ENCODE peak calls at places on chromosome 15, in six cellular contexts. P, W, I, V, C and K are unnamed samples. For H3K4me1 and H3K36me3, the result is how much of the 10 kb centered on the place peaks cover.

GRCh38 chr15:41870689-41871081 is 23.2 kb downstream of the SPTBN5 start:
- DNase-seq in P (no peak), W (no peak), I (peak), V (no peak), C (peak), K (no peak)

GRCh38 chr15:87939838-87940457 is 316.6 kb downstream of the NTRK3 start:
- DNase-seq in P (no peak), W (no peak), I (no peak), V (no peak), C (no peak), K (no peak)

GRCh38 chr15:76313731-76314130 is 2.5 kb upstream of the ETFA start:
- DNase-seq in P (no peak), W (no peak), I (no peak), V (no peak), C (no peak), K (no peak)

GRCh38 chr15:69813881-69814280 is 283.8 kb downstream of the TLE3 start:
- DNase-seq in P (no peak), W (no peak), I (no peak), V (no peak), C (no peak), K (no peak)

GRCh38 chr15:88920186-88920891 is 7.2 kb upstream of the MFGE8 start:
- DNase-seq in P (no peak), W (no peak), I (no peak), V (no peak), C (no peak), K (peak)

GRCh38 chr15:68433551-68433950 is 1.6 kb upstream of the ITGA11 start:
- DNase-seq in P (no peak), W (no peak), I (no peak), V (no peak), C (no peak), K (peak)

GRCh38 chr15:64623347-64624024 is 151.9 kb downstream of the RBPMS2 start:
- DNase-seq in P (no peak), W (no peak), I (no peak), V (no peak), C (no peak), K (no peak)

GRCh38 chr15:31268911-31269784 is 57.5 kb upstream of the KLF13 start:
- DNase-seq in P (peak), W (peak), I (no peak), V (no peak), C (no peak), K (peak)

GRCh38 chr15:101105059-101105851 is 146.6 kb downstream of the CHSY1 start:
- DNase-seq in P (no peak), W (peak), I (no peak), V (no peak), C (no peak), K (no peak)

GRCh38 chr15:44541282-44541958 is 4.5 kb downstream of the EIF3J start:
- DNase-seq in P (no peak), W (no peak), I (no peak), V (no peak), C (no peak), K (no peak)

GRCh38 chr15:77033729-77034619 is 36.9 kb downstream of the TSPAN3 start:
- DNase-seq in P (peak), W (peak), I (peak), V (peak), C (peak), K (peak)

GRCh38 chr15:33742807-33743206 is 225.5 kb upstream of the CHRM5 start:
- DNase-seq in P (no peak), W (no peak), I (no peak), V (no peak), C (no peak), K (no peak)

GRCh38 chr15:43493687-43494472 is 924 bp upstream of the TP53BP1 start:
- DNase-seq in P (no peak), W (no peak), I (no peak), V (no peak), C (no peak), K (no peak)

GRCh38 chr15:66846811-66847210 is 144.8 kb downstream of the SMAD6 start:
- DNase-seq in P (no peak), W (peak), I (no peak), V (no peak), C (no peak), K (no peak)

GRCh38 chr15:57156210-57156887 is 220.0 kb upstream of the CGNL1 start:
- DNase-seq in P (no peak), W (no peak), I (no peak), V (no peak), C (no peak), K (no peak)

GRCh38 chr15:67433495-67434099 is 87.3 kb upstream of the C15orf61 start:
- DNase-seq in P (peak), W (no peak), I (no peak), V (no peak), C (no peak), K (peak)

GRCh38 chr15:81407679-81408078 is 33.7 kb upstream of the TMC3 start:
- DNase-seq in P (no peak), W (no peak), I (no peak), V (no peak), C (no peak), K (no peak)

GRCh38 chr15:41772720-41773331 is 1.5 kb upstream of the MAPKBP1 start:
- DNase-seq in P (peak), W (no peak), I (peak), V (no peak), C (peak), K (no peak)

GRCh38 chr15:63476229-63476632 is 28.2 kb upstream of the USP3 start:
- DNase-seq in P (no peak), W (no peak), I (no peak), V (no peak), C (no peak), K (no peak)

GRCh38 chr15:55791576-55792400 is 48.8 kb upstream of the PRTG start:
- DNase-seq in P (no peak), W (no peak), I (no peak), V (no peak), C (no peak), K (no peak)

GRCh38 chr15:46309914-46310313 is 675.1 kb downstream of the SQOR start:
- DNase-seq in P (no peak), W (no peak), I (no peak), V (no peak), C (no peak), K (no peak)

GRCh38 chr15:98794754-98795153 is 146.4 kb downstream of the IGF1R start:
- DNase-seq in P (no peak), W (no peak), I (no peak), V (no peak), C (no peak), K (no peak)

GRCh38 chr15:89419370-89419984 is 76.9 kb downstream of the RHCG start:
- DNase-seq in P (no peak), W (no peak), I (no peak), V (no peak), C (peak), K (no peak)

GRCh38 chr15:29815000-29815704 is 7.1 kb downstream of the TJP1 start:
- DNase-seq in P (no peak), W (no peak), I (no peak), V (no peak), C (no peak), K (no peak)

GRCh38 chr15:98035577-98036010 is 75.1 kb downstream of the ARRDC4 start:
- DNase-seq in P (no peak), W (no peak), I (no peak), V (no peak), C (no peak), K (no peak)

GRCh38 chr15:98708191-98708590 is 59.9 kb downstream of the IGF1R start:
- DNase-seq in P (no peak), W (no peak), I (no peak), V (no peak), C (no peak), K (no peak)

GRCh38 chr15:39000008-39000734 is 435.6 kb upstream of the RASGRP1 start:
- DNase-seq in P (no peak), W (no peak), I (no peak), V (no peak), C (no peak), K (no peak)

GRCh38 chr15:65470866-65471265 is 46.6 kb downstream of the DPP8 start:
- DNase-seq in P (no peak), W (no peak), I (no peak), V (no peak), C (no peak), K (no peak)

GRCh38 chr15:70243686-70244540 is 146.2 kb upstream of the TLE3 start:
- DNase-seq in P (no peak), W (peak), I (no peak), V (no peak), C (no peak), K (no peak)

GRCh38 chr15:62392411-62392810 is 227.3 kb upstream of the C2CD4B start:
- DNase-seq in P (peak), W (no peak), I (no peak), V (no peak), C (no peak), K (peak)

GRCh38 chr15:71476823-71477222 is 333.5 kb upstream of the NR2E3 start:
- DNase-seq in P (no peak), W (no peak), I (no peak), V (no peak), C (no peak), K (no peak)

GRCh38 chr15:99143230-99143629 is 38.4 kb downstream of the SYNM start:
- DNase-seq in P (no peak), W (no peak), I (no peak), V (no peak), C (no peak), K (no peak)

GRCh38 chr15:72474912-72475601 is 927 bp downstream of the ARIH1 start:
- DNase-seq in P (peak), W (peak), I (peak), V (peak), C (peak), K (peak)

GRCh38 chr15:45157056-45157455 is 27.3 kb downstream of the DUOX1 start:
- DNase-seq in P (no peak), W (no peak), I (no peak), V (no peak), C (no peak), K (no peak)

GRCh38 chr15:101194246-101195138 is 57.4 kb downstream of the CHSY1 start:
- DNase-seq in P (no peak), W (no peak), I (no peak), V (no peak), C (no peak), K (no peak)

GRCh38 chr15:73683624-73684536 is at the start of gene CD276:
- DNase-seq in P (peak), W (peak), I (no peak), V (peak), C (no peak), K (peak)
- H3K4me1 ChIP-seq in P (under half), W (under half), I (under half), V (under half), C (under half), K (under half)

GRCh38 chr15:49154359-49154758 is 1.0 kb downstream of the COPS2 start:
- DNase-seq in P (no peak), W (no peak), I (no peak), V (no peak), C (no peak), K (no peak)
- H3K4me3 ChIP-seq in P (peak), W (peak), I (peak), V (peak), C (peak), K (peak)

GRCh38 chr15:25067725-25068309 is 113.0 kb downstream of the SNRPN start:
- DNase-seq in P (no peak), W (peak), I (no peak), V (no peak), C (no peak), K (no peak)
- H3K36me3 ChIP-seq in P (under half), W (under half), I (half or more), V (under half), C (half or more), K (half or more)

GRCh38 chr15:90892023-90892422 is 7.7 kb downstream of the FES start:
- DNase-seq in P (no peak), W (no peak), I (no peak), V (peak), C (no peak), K (no peak)

GRCh38 chr15:90895571-90896117 is 7.5 kb upstream of the MAN2A2 start:
- DNase-seq in P (no peak), W (peak), I (no peak), V (peak), C (no peak), K (no peak)

GRCh38 chr15:90891346-90891949 is 7.1 kb downstream of the FES start:
- DNase-seq in P (no peak), W (no peak), I (no peak), V (peak), C (no peak), K (no peak)

GRCh38 chr15:90892498-90893174 is 8.3 kb downstream of the FES start:
- DNase-seq in P (no peak), W (peak), I (no peak), V (peak), C (no peak), K (no peak)

DNA sequence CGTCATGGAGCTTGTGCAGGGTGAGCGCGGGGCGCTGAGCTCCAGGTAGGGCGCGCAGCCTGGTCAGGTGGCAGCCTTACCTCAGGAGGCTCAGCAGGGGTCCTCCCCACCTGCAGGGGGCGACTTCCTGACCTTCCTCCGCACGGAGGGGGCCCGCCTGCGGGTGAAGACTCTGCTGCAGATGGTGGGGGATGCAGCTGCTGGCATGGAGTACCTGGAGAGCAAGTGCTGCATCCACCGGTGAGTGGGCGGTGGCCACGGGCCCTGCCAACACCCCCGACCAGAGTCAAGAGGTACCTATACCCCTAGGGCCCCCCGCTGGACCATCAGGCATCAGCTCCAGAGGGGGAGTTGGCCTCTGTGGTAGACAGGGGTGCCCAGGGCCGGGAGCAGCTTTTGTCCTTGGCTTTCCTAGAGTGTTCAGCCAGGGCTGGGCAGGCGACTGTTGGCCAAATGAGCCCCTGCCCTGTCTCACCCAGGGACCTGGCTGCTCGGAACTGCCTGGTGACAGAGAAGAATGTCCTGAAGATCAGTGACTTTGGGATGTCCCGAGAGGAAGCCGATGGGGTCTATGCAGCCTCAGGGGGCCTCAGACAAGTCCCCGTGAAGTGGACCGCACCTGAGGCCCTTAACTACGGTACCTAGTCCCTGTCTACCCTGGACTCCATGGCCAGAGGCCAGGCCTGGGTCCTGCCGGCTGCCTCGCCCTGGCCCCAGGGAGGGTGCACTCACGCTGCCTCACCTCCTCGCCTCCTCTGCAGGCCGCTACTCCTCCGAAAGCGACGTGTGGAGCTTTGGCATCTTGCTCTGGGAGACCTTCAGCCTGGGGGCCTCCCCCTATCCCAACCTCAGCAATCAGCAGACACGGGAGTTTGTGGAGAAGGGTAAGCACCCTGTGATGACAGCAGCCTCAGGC is 9.1 kb downstream of the FES start:
- DNase-seq in P (no peak), W (peak), I (no peak), V (peak), C (no peak), K (no peak)
- H3K4me1 ChIP-seq in P (under half), W (under half), I (under half), V (under half), C (under half), K (under half)